ENCODE peak calls at places on chromosomes 16 and 17, in eight cellular contexts. G, I, A, D, T, L, O and X are unnamed samples.

GRCh38 chr16:80198995-80199299 is 341.8 kb upstream of the DYNLRB2 start:
- DNase-seq in G (no peak), I (no peak), A (no peak), D (no peak), T (no peak), L (peak; percentile 54), O (no peak), X (no peak)

GRCh38 chr17:79071161-79071560 is 3.5 kb upstream of the ENGASE start:
- DNase-seq in G (no peak), I (no peak), A (no peak), D (no peak), T (no peak), L (no peak), O (no peak), X (no peak)

GRCh38 chr16:85149776-85150175 is 37.5 kb upstream of the CIBAR2 start:
- DNase-seq in G (no peak), I (no peak), A (no peak), D (no peak), T (no peak), L (no peak), O (no peak), X (no peak)

GRCh38 chr17:50118076-50118827 is 11.7 kb downstream of the SAMD14 start:
- DNase-seq in G (no peak), I (no peak), A (no peak), D (no peak), T (no peak), L (no peak), O (no peak), X (no peak)

GRCh38 chr16:75029854-75030253 is 31.0 kb downstream of the ZNRF1 start:
- DNase-seq in G (no peak), I (no peak), A (no peak), D (no peak), T (no peak), L (peak; percentile 74), O (no peak), X (no peak)

GRCh38 chr16:76265434-76266045 is 11.7 kb upstream of the CNTNAP4 start:
- DNase-seq in G (no peak), I (peak; percentile 63), A (peak; percentile 26), D (no peak), T (no peak), L (peak; percentile 1), O (no peak), X (no peak)

GRCh38 chr16:14308357-14308723 is 237.2 kb downstream of the MRTFB start:
- DNase-seq in G (no peak), I (no peak), A (no peak), D (no peak), T (no peak), L (no peak), O (no peak), X (no peak)

GRCh38 chr16:48561960-48562393 is 48.0 kb downstream of the N4BP1 start:
- DNase-seq in G (no peak), I (no peak), A (no peak), D (no peak), T (no peak), L (peak; percentile 78), O (no peak), X (no peak)

GRCh38 chr16:825298-826061 is 24.9 kb upstream of the GNG13 start:
- DNase-seq in G (peak; percentile 14), I (no peak), A (no peak), D (no peak), T (no peak), L (no peak), O (no peak), X (no peak)

GRCh38 chr17:48541036-48541573 is 3.8 kb downstream of the HOXB2 start:
- DNase-seq in G (no peak), I (no peak), A (no peak), D (no peak), T (no peak), L (no peak), O (no peak), X (no peak)

GRCh38 chr16:57178793-57179212 is 7.0 kb downstream of the PSME3IP1 start:
- DNase-seq in G (no peak), I (no peak), A (no peak), D (no peak), T (no peak), L (no peak), O (no peak), X (no peak)